ENCODE peak calls at places on chromosomes 4 and X, in nine cellular contexts. One of them, this sample, is unnamed.
A peak's percentile ranks its signal among the peaks of the same experiment; 100 is the strongest.

GRCh38 chrX:2677764-2678163 is 13.3 kb upstream of the CD99 start:
- DNase-seq in Panc1: peak; percentile 55
- DNase-seq in tibial artery: peak; percentile 70
- DNase-seq in vagina: no peak
- DNase-seq in body of pancreas: peak; percentile 86
- DNase-seq in Peyer's patch: no peak
- DNase-seq in spleen: no peak
- DNase-seq in foreskin keratinocyte: peak; percentile 66
- DNase-seq in PC-9: peak; percentile 74
- DNase-seq in this sample: peak; percentile 98

GRCh38 chr4:89707467-89707866 is 129.5 kb downstream of the SNCA start:
- DNase-seq in Panc1: no peak
- DNase-seq in tibial artery: no peak
- DNase-seq in vagina: no peak
- DNase-seq in body of pancreas: no peak
- DNase-seq in Peyer's patch: no peak
- DNase-seq in spleen: no peak
- DNase-seq in foreskin keratinocyte: no peak
- DNase-seq in PC-9: no peak
- DNase-seq in this sample: no peak

GRCh38 chrX:107935664-107936433 is 46.3 kb downstream of the TEX13B start:
- DNase-seq in Panc1: peak; percentile 8
- DNase-seq in tibial artery: no peak
- DNase-seq in vagina: no peak
- DNase-seq in body of pancreas: no peak
- DNase-seq in Peyer's patch: no peak
- DNase-seq in spleen: no peak
- DNase-seq in foreskin keratinocyte: peak; percentile 74
- DNase-seq in PC-9: peak; percentile 40
- DNase-seq in this sample: peak; percentile 26

GRCh38 chrX:150731795-150732194 is 38.6 kb downstream of the MTMR1 start:
- DNase-seq in Panc1: no peak
- DNase-seq in tibial artery: no peak
- DNase-seq in vagina: no peak
- DNase-seq in body of pancreas: no peak
- DNase-seq in Peyer's patch: no peak
- DNase-seq in spleen: no peak
- DNase-seq in foreskin keratinocyte: no peak
- DNase-seq in PC-9: peak; percentile 49
- DNase-seq in this sample: peak; percentile 88

GRCh38 chrX:44507292-44507691 is 35.4 kb downstream of the FUNDC1 start:
- DNase-seq in Panc1: no peak
- DNase-seq in tibial artery: no peak
- DNase-seq in vagina: no peak
- DNase-seq in body of pancreas: no peak
- DNase-seq in Peyer's patch: no peak
- DNase-seq in spleen: no peak
- DNase-seq in foreskin keratinocyte: no peak
- DNase-seq in PC-9: no peak
- DNase-seq in this sample: no peak

GRCh38 chr4:171629737-171630136 is 183.5 kb upstream of the GALNTL6 start:
- DNase-seq in Panc1: no peak
- DNase-seq in tibial artery: no peak
- DNase-seq in vagina: no peak
- DNase-seq in body of pancreas: no peak
- DNase-seq in Peyer's patch: no peak
- DNase-seq in spleen: no peak
- DNase-seq in foreskin keratinocyte: no peak
- DNase-seq in PC-9: no peak
- DNase-seq in this sample: no peak

GRCh38 chrX:2351999-2352995 is 148.5 kb downstream of the DHRSX start:
- DNase-seq in Panc1: peak; percentile 13
- DNase-seq in tibial artery: no peak
- DNase-seq in vagina: no peak
- DNase-seq in body of pancreas: no peak
- DNase-seq in Peyer's patch: no peak
- DNase-seq in spleen: no peak
- DNase-seq in foreskin keratinocyte: peak; percentile 65
- DNase-seq in PC-9: peak; percentile 72
- DNase-seq in this sample: peak; percentile 75

GRCh38 chr4:146428298-146428697 is 93.4 kb downstream of the SLC10A7 start:
- DNase-seq in Panc1: no peak
- DNase-seq in tibial artery: no peak
- DNase-seq in vagina: no peak
- DNase-seq in body of pancreas: no peak
- DNase-seq in Peyer's patch: no peak
- DNase-seq in spleen: no peak
- DNase-seq in foreskin keratinocyte: no peak
- DNase-seq in PC-9: no peak
- DNase-seq in this sample: no peak

GRCh38 chr4:17558941-17559708 is 17.9 kb upstream of the LAP3 start:
- DNase-seq in Panc1: no peak
- DNase-seq in tibial artery: no peak
- DNase-seq in vagina: no peak
- DNase-seq in body of pancreas: no peak
- DNase-seq in Peyer's patch: no peak
- DNase-seq in spleen: no peak
- DNase-seq in foreskin keratinocyte: no peak
- DNase-seq in PC-9: no peak
- DNase-seq in this sample: no peak

GRCh38 chr4:169268951-169269781 is 1.6 kb downstream of the SH3RF1 start:
- DNase-seq in Panc1: no peak
- DNase-seq in tibial artery: no peak
- DNase-seq in vagina: no peak
- DNase-seq in body of pancreas: peak; percentile 19
- DNase-seq in Peyer's patch: no peak
- DNase-seq in spleen: no peak
- DNase-seq in foreskin keratinocyte: peak; percentile 51
- DNase-seq in PC-9: peak; percentile 67
- DNase-seq in this sample: peak; percentile 76

GRCh38 chrX:17923546-17923945 is 62.4 kb upstream of the RAI2 start:
- DNase-seq in Panc1: no peak
- DNase-seq in tibial artery: no peak
- DNase-seq in vagina: no peak
- DNase-seq in body of pancreas: no peak
- DNase-seq in Peyer's patch: no peak
- DNase-seq in spleen: no peak
- DNase-seq in foreskin keratinocyte: no peak
- DNase-seq in PC-9: no peak
- DNase-seq in this sample: no peak

GRCh38 chr4:122221322-122221721 is 69.2 kb downstream of the BLTP1 start:
- DNase-seq in Panc1: no peak
- DNase-seq in tibial artery: no peak
- DNase-seq in vagina: no peak
- DNase-seq in body of pancreas: no peak
- DNase-seq in Peyer's patch: no peak
- DNase-seq in spleen: no peak
- DNase-seq in foreskin keratinocyte: no peak
- DNase-seq in PC-9: no peak
- DNase-seq in this sample: no peak

GRCh38 chrX:38149016-38149415 is 71.7 kb downstream of the SRPX start:
- DNase-seq in Panc1: no peak
- DNase-seq in tibial artery: no peak
- DNase-seq in vagina: no peak
- DNase-seq in body of pancreas: no peak
- DNase-seq in Peyer's patch: no peak
- DNase-seq in spleen: no peak
- DNase-seq in foreskin keratinocyte: no peak
- DNase-seq in PC-9: no peak
- DNase-seq in this sample: no peak

GRCh38 chr4:182555997-182556418 is 312.8 kb downstream of the TENM3 start:
- DNase-seq in Panc1: no peak
- DNase-seq in tibial artery: no peak
- DNase-seq in vagina: no peak
- DNase-seq in body of pancreas: no peak
- DNase-seq in Peyer's patch: no peak
- DNase-seq in spleen: no peak
- DNase-seq in foreskin keratinocyte: peak; percentile 47
- DNase-seq in PC-9: no peak
- DNase-seq in this sample: peak; percentile 94

GRCh38 chrX:66622209-66622608 is 16.7 kb downstream of the EDA2R start:
- DNase-seq in Panc1: no peak
- DNase-seq in tibial artery: no peak
- DNase-seq in vagina: no peak
- DNase-seq in body of pancreas: no peak
- DNase-seq in Peyer's patch: no peak
- DNase-seq in spleen: no peak
- DNase-seq in foreskin keratinocyte: no peak
- DNase-seq in PC-9: no peak
- DNase-seq in this sample: peak; percentile 34

GRCh38 chr4:92012899-92013867 is 290.6 kb upstream of the GRID2 start:
- DNase-seq in Panc1: no peak
- DNase-seq in tibial artery: no peak
- DNase-seq in vagina: no peak
- DNase-seq in body of pancreas: peak; percentile 87
- DNase-seq in Peyer's patch: no peak
- DNase-seq in spleen: no peak
- DNase-seq in foreskin keratinocyte: no peak
- DNase-seq in PC-9: no peak
- DNase-seq in this sample: no peak

GRCh38 chr4:41483771-41484170 is 54.2 kb upstream of the LIMCH1 start:
- DNase-seq in Panc1: no peak
- DNase-seq in tibial artery: no peak
- DNase-seq in vagina: no peak
- DNase-seq in body of pancreas: no peak
- DNase-seq in Peyer's patch: no peak
- DNase-seq in spleen: no peak
- DNase-seq in foreskin keratinocyte: no peak
- DNase-seq in PC-9: no peak
- DNase-seq in this sample: no peak

GRCh38 chr4:41480985-41481384 is 57.0 kb upstream of the LIMCH1 start:
- DNase-seq in Panc1: no peak
- DNase-seq in tibial artery: no peak
- DNase-seq in vagina: no peak
- DNase-seq in body of pancreas: no peak
- DNase-seq in Peyer's patch: no peak
- DNase-seq in spleen: no peak
- DNase-seq in foreskin keratinocyte: no peak
- DNase-seq in PC-9: no peak
- DNase-seq in this sample: no peak

GRCh38 chr4:41477200-41477910 is 60.6 kb upstream of the LIMCH1 start:
- DNase-seq in Panc1: no peak
- DNase-seq in tibial artery: no peak
- DNase-seq in vagina: no peak
- DNase-seq in body of pancreas: no peak
- DNase-seq in Peyer's patch: no peak
- DNase-seq in spleen: no peak
- DNase-seq in foreskin keratinocyte: no peak
- DNase-seq in PC-9: no peak
- DNase-seq in this sample: no peak

GRCh38 chr4:41476310-41476709 is 61.6 kb upstream of the LIMCH1 start:
- DNase-seq in Panc1: no peak
- DNase-seq in tibial artery: no peak
- DNase-seq in vagina: no peak
- DNase-seq in body of pancreas: no peak
- DNase-seq in Peyer's patch: no peak
- DNase-seq in spleen: no peak
- DNase-seq in foreskin keratinocyte: no peak
- DNase-seq in PC-9: no peak
- DNase-seq in this sample: no peak

DNA sequence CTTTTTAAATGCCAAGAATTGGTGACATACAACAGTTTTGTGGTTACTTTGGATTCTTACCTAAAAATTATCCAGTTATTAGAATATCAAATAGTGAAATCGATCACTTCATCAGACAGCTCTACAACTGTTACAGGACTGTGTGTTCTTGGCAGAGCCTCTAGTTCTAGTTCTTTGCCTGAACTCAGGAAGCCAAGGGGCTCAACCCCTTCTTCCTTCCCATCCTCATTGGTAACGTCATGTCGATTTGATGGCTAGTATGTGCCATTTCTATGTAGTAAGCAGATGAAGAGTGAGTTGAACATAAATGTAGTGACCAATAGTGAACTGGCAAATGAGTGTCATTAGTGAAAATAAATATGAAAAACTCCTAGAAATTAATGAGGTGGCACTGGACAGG is 59.4 kb upstream of the LIMCH1 start:
- DNase-seq in Panc1: no peak
- DNase-seq in tibial artery: no peak
- DNase-seq in vagina: no peak
- DNase-seq in body of pancreas: no peak
- DNase-seq in Peyer's patch: no peak
- DNase-seq in spleen: no peak
- DNase-seq in foreskin keratinocyte: no peak
- DNase-seq in PC-9: no peak
- DNase-seq in this sample: no peak
- H3K4me1 ChIP-seq in Panc1: no peaks in the 10 kb centered on the region
- H3K4me1 ChIP-seq in tibial artery: peaks cover 3% of the 10 kb centered on the region
- H3K4me1 ChIP-seq in vagina: no peaks in the 10 kb centered on the region
- H3K4me1 ChIP-seq in body of pancreas: no peaks in the 10 kb centered on the region
- H3K4me1 ChIP-seq in Peyer's patch: no peaks in the 10 kb centered on the region
- H3K4me1 ChIP-seq in spleen: no peaks in the 10 kb centered on the region
- H3K4me1 ChIP-seq in foreskin keratinocyte: no peaks in the 10 kb centered on the region
- H3K4me1 ChIP-seq in PC-9: peaks cover 26% of the 10 kb centered on the region
- H3K4me1 ChIP-seq in this sample: no peaks in the 10 kb centered on the region

GRCh38 chr4:184420402-184420801 is 53.9 kb downstream of the IRF2 start:
- DNase-seq in Panc1: no peak
- DNase-seq in tibial artery: no peak
- DNase-seq in vagina: no peak
- DNase-seq in body of pancreas: no peak
- DNase-seq in Peyer's patch: no peak
- DNase-seq in spleen: no peak
- DNase-seq in foreskin keratinocyte: no peak
- DNase-seq in PC-9: no peak
- DNase-seq in this sample: no peak
- H3K4me1 ChIP-seq in Panc1: peaks cover 12% of the 10 kb centered on the region
- H3K4me1 ChIP-seq in tibial artery: peaks cover 5% of the 10 kb centered on the region
- H3K4me1 ChIP-seq in vagina: peaks cover 62% of the 10 kb centered on the region
- H3K4me1 ChIP-seq in body of pancreas: no peaks in the 10 kb centered on the region
- H3K4me1 ChIP-seq in Peyer's patch: peaks cover 8% of the 10 kb centered on the region
- H3K4me1 ChIP-seq in spleen: peaks cover 80% of the 10 kb centered on the region
- H3K4me1 ChIP-seq in foreskin keratinocyte: peaks cover 9% of the 10 kb centered on the region
- H3K4me1 ChIP-seq in PC-9: peaks cover 16% of the 10 kb centered on the region
- H3K4me1 ChIP-seq in this sample: peaks cover 20% of the 10 kb centered on the region

DNA sequence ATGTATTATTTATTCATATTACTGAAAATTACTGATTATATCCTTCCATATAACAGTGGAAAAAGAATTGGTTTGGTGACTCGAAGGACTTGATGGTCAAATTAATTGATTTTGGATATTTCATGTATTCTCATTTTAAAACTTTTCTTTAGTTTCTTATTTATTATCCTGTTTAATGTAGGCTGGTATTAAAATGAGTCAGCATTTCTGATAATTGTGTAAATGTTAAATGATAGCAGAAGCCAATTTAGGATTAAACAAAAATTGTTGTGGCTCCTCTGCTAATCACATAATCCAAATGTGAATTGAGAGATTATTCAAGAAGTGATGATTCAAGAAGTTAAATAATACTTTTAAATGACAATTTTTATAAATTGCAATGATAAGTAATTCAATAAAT is 38.7 kb downstream of the PDLIM5 start:
- DNase-seq in Panc1: no peak
- DNase-seq in tibial artery: no peak
- DNase-seq in vagina: no peak
- DNase-seq in body of pancreas: no peak
- DNase-seq in Peyer's patch: no peak
- DNase-seq in spleen: no peak
- DNase-seq in foreskin keratinocyte: no peak
- DNase-seq in PC-9: no peak
- DNase-seq in this sample: no peak
- H3K4me1 ChIP-seq in Panc1: peaks cover 6% of the 10 kb centered on the region
- H3K4me1 ChIP-seq in tibial artery: peaks cover 78% of the 10 kb centered on the region
- H3K4me1 ChIP-seq in vagina: peaks cover 28% of the 10 kb centered on the region
- H3K4me1 ChIP-seq in body of pancreas: peaks cover 15% of the 10 kb centered on the region
- H3K4me1 ChIP-seq in Peyer's patch: no peaks in the 10 kb centered on the region
- H3K4me1 ChIP-seq in spleen: no peaks in the 10 kb centered on the region
- H3K4me1 ChIP-seq in foreskin keratinocyte: peaks cover 58% of the 10 kb centered on the region
- H3K4me1 ChIP-seq in PC-9: no peaks in the 10 kb centered on the region
- H3K4me1 ChIP-seq in this sample: peaks cover 20% of the 10 kb centered on the region

GRCh38 chrX:106742193-106742592 is 15.7 kb downstream of the RNF128 start:
- DNase-seq in Panc1: no peak
- DNase-seq in tibial artery: no peak
- DNase-seq in vagina: no peak
- DNase-seq in body of pancreas: no peak
- DNase-seq in Peyer's patch: no peak
- DNase-seq in spleen: no peak
- DNase-seq in foreskin keratinocyte: no peak
- DNase-seq in PC-9: peak; percentile 59
- DNase-seq in this sample: no peak
- H3K4me1 ChIP-seq in Panc1: no peaks in the 10 kb centered on the region
- H3K4me1 ChIP-seq in tibial artery: no peaks in the 10 kb centered on the region
- H3K4me1 ChIP-seq in vagina: no peaks in the 10 kb centered on the region
- H3K4me1 ChIP-seq in body of pancreas: no peaks in the 10 kb centered on the region
- H3K4me1 ChIP-seq in Peyer's patch: no peaks in the 10 kb centered on the region
- H3K4me1 ChIP-seq in spleen: no peaks in the 10 kb centered on the region
- H3K4me1 ChIP-seq in foreskin keratinocyte: no peaks in the 10 kb centered on the region
- H3K4me1 ChIP-seq in PC-9: peaks cover 16% of the 10 kb centered on the region
- H3K4me1 ChIP-seq in this sample: no peaks in the 10 kb centered on the region